ENCODE peak calls at places on chromosomes 6 and 20, in six cellular contexts. H is H9, W is H1, E is IMR-90, T is neuronal stem cell, L is trophoblast cell. V is an unnamed sample. For H3K4me1, the result is how much of the 10 kb centered on the place peaks cover.

GRCh38 chr6:128491041-128491642 is 29.3 kb downstream of the PTPRK start:
- DNase-seq in T (peak), E (no peak), W (no peak), L (no peak), H (no peak), V (no peak)

GRCh38 chr6:80531676-80532619 is 425.5 kb downstream of the BCKDHB start:
- DNase-seq in E (peak), T (no peak), H (no peak), L (no peak), W (no peak), V (no peak)

GRCh38 chr20:1391640-1392442 is 1.0 kb downstream of the FKBP1A start:
- DNase-seq in L (peak), H (peak), T (no peak), E (peak), W (no peak), V (peak)

GRCh38 chr6:170027111-170028043 is 263.5 kb downstream of the DLL1 start:
- DNase-seq in H (no peak), E (peak), L (peak), T (no peak), W (no peak), V (peak)

GRCh38 chr6:55819811-55820210 is 55.6 kb downstream of the BMP5 start:
- DNase-seq in H (no peak), W (no peak), E (no peak), T (no peak), L (no peak), V (no peak)

GRCh38 chr6:148677594-148678476 is 69.0 kb upstream of the UST start:
- DNase-seq in H (no peak), E (no peak), W (no peak), L (no peak), T (no peak), V (no peak)

GRCh38 chr20:61073376-61073775 is 178.7 kb upstream of the CDH4 start:
- DNase-seq in H (no peak), W (no peak), L (no peak), E (no peak), T (no peak), V (no peak)

GRCh38 chr6:41634657-41635056 is 3.6 kb upstream of the MDFI start:
- DNase-seq in L (no peak), E (no peak), H (peak), T (no peak), W (no peak), V (peak)

DNA sequence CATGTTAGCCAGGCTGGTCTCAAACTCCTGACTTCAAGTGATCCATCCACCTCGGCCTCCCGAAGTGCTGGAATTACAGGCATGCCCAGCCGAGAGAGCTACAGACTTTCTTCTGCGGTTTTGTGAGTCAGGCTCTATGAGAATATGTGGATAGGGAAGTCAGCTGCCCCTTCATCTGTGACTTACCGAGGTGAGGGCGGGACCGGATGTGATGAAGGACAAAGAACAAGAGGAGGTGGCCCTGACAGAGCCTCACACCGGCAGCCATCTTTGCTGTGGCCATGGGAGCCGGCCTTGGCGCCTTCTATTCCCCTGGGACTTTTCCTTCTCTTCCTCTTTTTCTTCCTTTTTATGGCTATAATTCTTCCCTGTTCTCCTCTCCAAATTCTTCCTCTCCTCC is 67.0 kb downstream of the IYD start:
- DNase-seq in L (peak), T (no peak), E (no peak), W (no peak), H (no peak), V (no peak)
- H2AFZ ChIP-seq in L (no peak), T (peak), E (no peak), W (no peak), H (no peak), V (no peak)

GRCh38 chr6:71291991-71292390 is 3.4 kb downstream of the OGFRL1 start:
- DNase-seq in E (peak), L (no peak), T (no peak), H (no peak), W (no peak), V (peak)
- H3K4me1 ChIP-seq in E (under half), L (under half), T (under half), H (under half), W (under half), V (under half)

GRCh38 chr20:50577175-50578018 is 67.2 kb downstream of the PTPN1 start:
- DNase-seq in E (no peak), W (no peak), L (no peak), T (no peak), H (no peak), V (no peak)
- H3K23ac ChIP-seq in E (no peak), W (no peak), L (no peak), T (no peak), H (no peak), V (no peak)

DNA sequence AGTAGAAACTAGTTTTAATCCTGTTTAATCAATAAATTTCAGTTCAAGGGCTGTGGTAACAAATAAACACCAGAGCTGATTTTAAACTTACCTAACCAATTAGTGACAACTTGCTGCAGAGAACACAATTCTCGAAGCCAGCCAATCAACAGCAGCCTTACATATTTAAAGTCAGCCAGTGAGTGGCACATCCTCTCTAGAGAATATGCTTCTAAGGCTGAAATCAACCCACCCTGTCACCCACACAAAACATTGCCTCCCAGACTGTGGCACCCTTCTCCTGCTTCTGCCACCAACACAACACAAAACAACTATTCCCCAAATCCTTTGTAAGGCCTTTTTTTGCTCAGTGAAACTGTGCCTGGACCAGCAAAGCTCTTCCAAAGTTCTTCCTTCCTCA is 306.0 kb downstream of the EYA4 start:
- DNase-seq in W (no peak), E (peak), H (no peak), T (no peak), L (no peak), V (no peak)
- H2AFZ ChIP-seq in W (peak), E (peak), H (no peak), T (no peak), L (no peak), V (no peak)

DNA sequence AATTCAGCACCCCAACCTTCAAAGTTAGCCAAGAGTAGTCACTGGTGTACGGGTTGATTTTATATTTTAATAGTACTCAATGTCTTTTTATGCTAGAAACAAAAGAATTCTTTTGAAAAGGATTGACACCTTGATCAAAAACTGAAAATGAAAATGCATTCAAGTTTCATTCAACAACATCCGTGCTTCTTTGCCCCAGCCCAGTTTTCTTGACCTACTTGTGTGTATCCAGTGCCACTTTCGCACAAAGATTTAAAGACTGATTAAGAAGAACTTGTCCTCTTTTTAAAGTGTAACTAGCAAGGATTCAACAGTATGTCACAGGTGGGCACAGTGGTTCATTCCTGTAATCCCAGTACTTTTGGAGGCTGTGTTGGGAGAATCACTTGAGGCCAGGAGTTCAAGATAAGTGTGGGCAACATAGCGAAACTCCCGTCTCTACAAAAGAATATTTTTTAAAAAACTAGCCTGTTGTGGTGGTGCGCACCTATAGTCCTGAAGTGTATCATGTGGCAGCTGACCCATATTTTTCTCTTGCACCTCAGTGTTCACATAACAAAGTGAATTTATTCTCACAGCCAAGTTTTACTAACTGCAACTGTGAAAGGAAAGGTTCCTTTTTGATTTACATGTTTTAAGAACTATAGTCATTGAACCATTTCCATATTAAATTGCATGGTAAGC is 22.7 kb upstream of the CD2AP start:
- DNase-seq in T (no peak), L (no peak), W (no peak), E (no peak), H (no peak), V (no peak)
- H3K4me1 ChIP-seq in T (under half), L (under half), W (under half), E (under half), H (under half), V (under half)

GRCh38 chr6:151313060-151313459 is 73.3 kb downstream of the AKAP12 start:
- DNase-seq in T (no peak), L (no peak), E (no peak), H (peak), W (peak), V (no peak)
- H3K23ac ChIP-seq in T (no peak), L (no peak), E (no peak), H (no peak), W (no peak), V (no peak)

DNA sequence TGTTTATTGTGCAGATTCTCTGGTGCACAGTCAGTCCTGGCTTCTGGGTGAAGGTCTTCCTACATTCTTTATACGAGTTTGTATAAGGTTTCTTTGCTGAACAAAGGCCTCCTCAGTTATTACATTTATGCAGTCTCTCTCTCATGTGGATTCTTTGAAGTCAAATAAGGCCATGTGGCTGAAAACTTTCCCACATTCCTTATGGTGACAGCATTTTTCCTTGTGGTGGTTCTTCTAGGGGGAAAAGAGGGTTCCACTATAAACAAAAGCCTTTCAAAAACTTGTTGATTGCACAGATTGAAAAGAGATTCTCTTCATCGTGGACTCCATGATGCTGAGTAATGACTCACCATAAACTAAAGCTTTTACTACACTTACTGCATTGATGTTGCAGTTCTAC is 19.2 kb downstream of the ZSCAN12 start:
- DNase-seq in E (no peak), L (no peak), T (no peak), W (no peak), H (no peak), V (peak)
- H2AFZ ChIP-seq in E (no peak), L (no peak), T (no peak), W (no peak), H (no peak), V (no peak)

GRCh38 chr6:11605507-11605905 is 68.0 kb downstream of the TMEM170B start:
- DNase-seq in L (no peak), T (no peak), E (no peak), W (no peak), H (no peak), V (no peak)
- H3K4me1 ChIP-seq in L (under half), T (under half), E (under half), W (under half), H (under half), V (under half)

DNA sequence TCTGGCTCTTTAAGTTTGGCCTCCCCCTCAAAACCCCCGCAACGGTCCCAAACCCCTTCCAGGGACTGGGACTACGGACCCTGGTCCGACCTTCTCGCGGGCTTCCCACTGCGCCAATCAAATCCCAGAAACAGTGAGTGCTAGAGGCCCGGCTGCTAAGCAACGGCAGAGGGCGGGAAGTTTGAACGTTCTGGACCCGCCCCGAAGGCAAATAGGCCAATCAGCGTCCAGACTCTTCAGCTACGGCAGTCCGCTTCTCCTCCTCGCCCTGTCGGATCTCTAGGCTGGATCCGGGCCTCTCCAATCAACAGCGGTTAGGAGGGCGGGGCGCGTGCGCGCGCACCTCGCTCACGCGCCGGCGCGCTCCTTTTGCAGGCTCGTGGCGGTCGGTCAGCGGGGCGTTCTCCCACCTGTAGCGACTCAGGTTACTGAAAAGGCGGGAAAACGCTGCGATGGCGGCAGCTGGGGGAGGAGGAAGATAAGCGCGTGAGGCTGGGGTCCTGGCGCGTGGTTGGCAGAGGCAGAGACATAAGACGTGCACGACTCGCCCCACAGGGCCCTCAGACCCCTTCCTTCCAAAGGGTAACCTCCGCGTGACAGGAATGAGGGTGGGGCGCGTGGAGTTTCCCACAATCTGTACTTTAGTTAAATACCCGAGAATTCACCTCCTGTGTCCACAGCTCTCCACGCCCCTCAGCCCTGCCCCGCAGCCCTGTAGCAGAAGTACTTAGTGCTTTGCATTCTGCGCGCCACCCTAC is at the start of gene MSH5:
- DNase-seq in W (peak), L (peak), H (peak), E (peak), T (peak), V (peak)
- H3K23ac ChIP-seq in W (no peak), L (no peak), H (no peak), E (peak), T (peak), V (peak)